ENCODE peak calls at places on chromosomes 6 and 20, in five cellular contexts. L is HCT116, T is HepG2, Q is K562, E is GM12878. U is an unnamed sample.
A peak's percentile ranks its signal among the peaks of the same experiment; 100 is the strongest.

GRCh38 chr20:54469293-54469692 is 6.1 kb upstream of the DOK5 start:
- DNase-seq in T (no peak), Q (no peak), L (no peak), E (no peak), U (no peak)

GRCh38 chr6:20306491-20306890 is 94.2 kb upstream of the MBOAT1 start:
- DNase-seq in Q (no peak), L (no peak), E (no peak), T (no peak), U (no peak)

GRCh38 chr6:16572317-16572716 is 188.9 kb downstream of the ATXN1 start:
- DNase-seq in E (no peak), Q (no peak), T (no peak), L (no peak), U (no peak)

GRCh38 chr20:58851221-58851968 is 693 bp upstream of the GNAS-AS1 start:
- DNase-seq in L (no peak), T (no peak), E (no peak), Q (no peak), U (peak; percentile 71)

GRCh38 chr6:38476141-38476540 is 163.6 kb downstream of the BTBD9 start:
- DNase-seq in Q (no peak), T (no peak), E (no peak), L (no peak), U (no peak)

GRCh38 chr6:134436950-134437349 is 119.0 kb upstream of the SGK1 start:
- DNase-seq in Q (no peak), T (no peak), E (peak; percentile 8), L (no peak), U (no peak)

GRCh38 chr6:109944448-109944847 is 33.7 kb upstream of the GPR6 start:
- DNase-seq in Q (no peak), L (peak; percentile 42), T (peak; percentile 4), E (no peak), U (peak; percentile 60)

GRCh38 chr6:159044899-159045727 is at the start of gene TAGAP:
- DNase-seq in E (peak; percentile 63), Q (no peak), T (no peak), L (no peak), U (no peak)

GRCh38 chr6:47188588-47189021 is 121.1 kb downstream of the TNFRSF21 start:
- DNase-seq in E (no peak), L (peak; percentile 80), Q (no peak), T (peak; percentile 95), U (no peak)

GRCh38 chr20:32434434-32434833 is 76.3 kb downstream of the ASXL1 start:
- DNase-seq in E (no peak), Q (no peak), L (no peak), T (no peak), U (no peak)

GRCh38 chr6:25743868-25744267 is 10.7 kb upstream of the SLC17A4 start:
- DNase-seq in T (no peak), Q (no peak), L (no peak), E (no peak), U (no peak)
- TF ChIP-seq CTCF in T (no peak), Q (no peak), L (no peak), E (no peak), U (no peak)

GRCh38 chr20:15375836-15376235 is 1038.4 kb upstream of the FLRT3 start:
- DNase-seq in L (no peak), T (no peak), Q (no peak), E (no peak), U (no peak)
- TF ChIP-seq SIN3A in L (no peak), T (no peak), Q (no peak), E (no peak), U (no peak)

GRCh38 chr6:56663344-56663743 is 20.7 kb upstream of the DST start:
- DNase-seq in L (no peak), T (no peak), E (no peak), Q (no peak), U (no peak)
- TF ChIP-seq CEBPB in L (no peak), T (no peak), E (no peak), Q (no peak), U (no peak)

DNA sequence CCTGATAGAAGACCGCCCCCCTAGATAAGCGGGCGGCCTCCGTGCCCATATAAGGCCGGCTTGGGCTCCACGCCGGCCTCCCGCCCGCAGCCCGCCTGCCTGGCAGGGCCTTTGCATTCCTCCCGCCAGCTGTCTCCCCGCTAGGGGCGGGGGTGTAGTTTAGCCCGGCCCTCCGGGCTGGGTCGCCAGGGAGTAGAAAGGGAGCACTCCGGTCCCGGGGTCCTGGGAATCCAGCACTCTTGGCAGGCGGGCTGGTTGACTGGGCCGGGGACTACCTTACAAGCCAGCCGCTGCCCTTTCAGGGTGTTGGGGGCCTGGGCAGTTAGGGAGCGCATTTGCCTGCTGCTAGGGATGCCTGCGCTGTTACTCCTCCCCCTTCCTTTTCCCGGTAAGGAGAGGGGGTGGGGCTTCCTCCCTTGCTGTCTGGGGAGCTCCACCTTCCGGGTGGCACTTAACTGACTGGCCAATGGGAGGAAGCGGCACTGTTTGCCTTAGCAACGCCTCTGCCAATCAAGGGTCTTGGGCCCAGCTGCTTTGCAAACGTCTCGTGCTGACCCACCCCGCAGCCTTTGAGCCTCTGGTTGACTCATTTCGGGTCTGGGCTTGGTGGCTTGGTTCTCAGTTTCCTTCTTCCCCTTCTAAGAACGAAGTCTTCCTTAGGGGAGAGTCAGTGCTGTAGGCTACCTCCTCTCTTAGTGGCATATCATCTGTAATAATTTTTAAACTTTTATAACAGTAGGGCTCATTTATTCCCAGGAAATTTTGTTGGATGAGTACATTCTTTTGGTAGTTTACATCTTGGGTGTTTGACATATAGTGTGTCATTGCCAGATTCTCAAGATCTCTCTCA is 3.4 kb downstream of the SRF start:
- DNase-seq in E (peak; percentile 98), L (peak; percentile 94), T (peak; percentile 99), Q (peak; percentile 99), U (peak; percentile 90)
- TF ChIP-seq CTCF in E (peak; percentile 12), L (no peak), T (peak; percentile 39), Q (no peak), U (no peak)

DNA sequence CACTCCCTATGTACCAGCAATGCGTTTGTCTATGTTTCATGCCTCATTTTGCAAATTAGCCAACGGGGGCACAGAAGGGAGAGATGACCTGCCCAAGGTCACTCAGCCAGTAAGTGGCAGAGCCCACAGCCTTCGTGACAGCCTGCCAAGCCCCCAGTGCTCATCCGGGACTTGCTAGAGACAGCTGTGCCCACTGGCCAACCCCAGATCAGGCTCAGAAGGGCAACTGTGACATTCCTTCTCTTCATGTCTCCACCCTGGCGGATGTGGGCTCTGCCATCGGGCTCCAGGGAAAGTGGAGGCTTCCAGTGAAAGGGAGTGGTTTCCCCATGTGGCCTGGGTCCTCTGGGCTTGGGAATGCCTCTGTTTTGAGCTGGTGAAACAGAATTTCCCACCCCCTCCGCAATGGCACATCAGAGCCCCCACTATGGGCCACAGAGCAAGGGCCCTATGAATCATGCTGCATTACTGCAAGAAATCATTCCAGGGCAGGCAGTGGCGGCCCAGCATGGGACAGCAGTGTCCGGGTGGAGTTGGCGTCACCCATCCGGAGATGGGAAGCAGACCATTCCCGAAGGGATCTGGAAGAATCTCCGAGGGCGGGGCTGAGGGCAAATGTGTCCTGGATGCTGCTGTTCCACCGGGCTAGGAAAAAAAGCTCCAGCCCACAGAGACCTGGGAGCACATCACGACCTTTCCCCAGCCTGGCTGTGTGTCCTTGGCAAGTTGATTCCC is 9.1 kb downstream of the RSPO4 start:
- DNase-seq in T (no peak), L (no peak), Q (no peak), E (no peak), U (no peak)
- TF ChIP-seq SIN3A in T (no peak), L (no peak), Q (no peak), E (no peak), U (no peak)

U was measured in H1.